ENCODE peak calls at places on chromosomes 11 and 22, in ten cellular contexts. One of them, this sample, is unnamed.

GRCh38 chr22:46481386-46481785 is 56.0 kb downstream of the CELSR1 start:
- DNase-seq in iris pigment epithelial cell: no peak
- DNase-seq in stimulated activated CD4-positive, alpha-beta T cell treated with anti-CD3 and anti-CD28 coated beads, Interleukin-4, amount 100 ng/mL, for 24 hours: no peak
- DNase-seq in MG63: no peak
- DNase-seq in stimulated activated CD8-positive, alpha-beta memory T cell treated with anti-CD3 and anti-CD28 coated beads, Interleukin-7, amount 100 ng/mL, for 4 hours: no peak
- DNase-seq in cardiac muscle cell: no peak
- DNase-seq in K562: no peak
- DNase-seq in cardiac fibroblast: no peak
- DNase-seq in psoas muscle: no peak
- DNase-seq in posterior vena cava: no peak
- DNase-seq in this sample: no peak

GRCh38 chr11:22304337-22304961 is 33.7 kb upstream of the SLC17A6 start:
- DNase-seq in iris pigment epithelial cell: peak
- DNase-seq in stimulated activated CD4-positive, alpha-beta T cell treated with anti-CD3 and anti-CD28 coated beads, Interleukin-4, amount 100 ng/mL, for 24 hours: no peak
- DNase-seq in MG63: no peak
- DNase-seq in stimulated activated CD8-positive, alpha-beta memory T cell treated with anti-CD3 and anti-CD28 coated beads, Interleukin-7, amount 100 ng/mL, for 4 hours: no peak
- DNase-seq in cardiac muscle cell: peak
- DNase-seq in K562: peak
- DNase-seq in cardiac fibroblast: peak
- DNase-seq in psoas muscle: no peak
- DNase-seq in posterior vena cava: no peak
- DNase-seq in this sample: peak

GRCh38 chr22:37340331-37341262 is 58.3 kb downstream of the CYTH4 start:
- DNase-seq in iris pigment epithelial cell: no peak
- DNase-seq in stimulated activated CD4-positive, alpha-beta T cell treated with anti-CD3 and anti-CD28 coated beads, Interleukin-4, amount 100 ng/mL, for 24 hours: no peak
- DNase-seq in MG63: no peak
- DNase-seq in stimulated activated CD8-positive, alpha-beta memory T cell treated with anti-CD3 and anti-CD28 coated beads, Interleukin-7, amount 100 ng/mL, for 4 hours: no peak
- DNase-seq in cardiac muscle cell: no peak
- DNase-seq in K562: no peak
- DNase-seq in cardiac fibroblast: no peak
- DNase-seq in psoas muscle: no peak
- DNase-seq in posterior vena cava: no peak
- DNase-seq in this sample: peak

GRCh38 chr11:85759915-85760314 is 51.0 kb downstream of the SYTL2 start:
- DNase-seq in iris pigment epithelial cell: peak
- DNase-seq in stimulated activated CD4-positive, alpha-beta T cell treated with anti-CD3 and anti-CD28 coated beads, Interleukin-4, amount 100 ng/mL, for 24 hours: no peak
- DNase-seq in MG63: peak
- DNase-seq in stimulated activated CD8-positive, alpha-beta memory T cell treated with anti-CD3 and anti-CD28 coated beads, Interleukin-7, amount 100 ng/mL, for 4 hours: no peak
- DNase-seq in cardiac muscle cell: peak
- DNase-seq in K562: no peak
- DNase-seq in cardiac fibroblast: peak
- DNase-seq in psoas muscle: no peak
- DNase-seq in posterior vena cava: no peak
- DNase-seq in this sample: no peak

GRCh38 chr22:36930041-36930935 is 16.9 kb downstream of the CSF2RB start:
- DNase-seq in iris pigment epithelial cell: no peak
- DNase-seq in stimulated activated CD4-positive, alpha-beta T cell treated with anti-CD3 and anti-CD28 coated beads, Interleukin-4, amount 100 ng/mL, for 24 hours: no peak
- DNase-seq in MG63: no peak
- DNase-seq in stimulated activated CD8-positive, alpha-beta memory T cell treated with anti-CD3 and anti-CD28 coated beads, Interleukin-7, amount 100 ng/mL, for 4 hours: no peak
- DNase-seq in cardiac muscle cell: no peak
- DNase-seq in K562: no peak
- DNase-seq in cardiac fibroblast: no peak
- DNase-seq in psoas muscle: no peak
- DNase-seq in posterior vena cava: no peak
- DNase-seq in this sample: no peak

GRCh38 chr11:19092850-19093249 is 24.1 kb upstream of the ZDHHC13 start:
- DNase-seq in iris pigment epithelial cell: no peak
- DNase-seq in stimulated activated CD4-positive, alpha-beta T cell treated with anti-CD3 and anti-CD28 coated beads, Interleukin-4, amount 100 ng/mL, for 24 hours: no peak
- DNase-seq in MG63: no peak
- DNase-seq in stimulated activated CD8-positive, alpha-beta memory T cell treated with anti-CD3 and anti-CD28 coated beads, Interleukin-7, amount 100 ng/mL, for 4 hours: no peak
- DNase-seq in cardiac muscle cell: no peak
- DNase-seq in K562: no peak
- DNase-seq in cardiac fibroblast: no peak
- DNase-seq in psoas muscle: no peak
- DNase-seq in posterior vena cava: no peak
- DNase-seq in this sample: no peak

GRCh38 chr11:126229782-126230540 is 18.4 kb downstream of the FAM118B start:
- DNase-seq in iris pigment epithelial cell: peak
- DNase-seq in stimulated activated CD4-positive, alpha-beta T cell treated with anti-CD3 and anti-CD28 coated beads, Interleukin-4, amount 100 ng/mL, for 24 hours: no peak
- DNase-seq in MG63: no peak
- DNase-seq in stimulated activated CD8-positive, alpha-beta memory T cell treated with anti-CD3 and anti-CD28 coated beads, Interleukin-7, amount 100 ng/mL, for 4 hours: no peak
- DNase-seq in cardiac muscle cell: peak
- DNase-seq in K562: no peak
- DNase-seq in cardiac fibroblast: peak
- DNase-seq in psoas muscle: no peak
- DNase-seq in posterior vena cava: no peak
- DNase-seq in this sample: no peak

GRCh38 chr11:61787928-61788491 is 4.4 kb downstream of the TMEM258 start:
- DNase-seq in iris pigment epithelial cell: peak
- DNase-seq in stimulated activated CD4-positive, alpha-beta T cell treated with anti-CD3 and anti-CD28 coated beads, Interleukin-4, amount 100 ng/mL, for 24 hours: no peak
- DNase-seq in MG63: peak
- DNase-seq in stimulated activated CD8-positive, alpha-beta memory T cell treated with anti-CD3 and anti-CD28 coated beads, Interleukin-7, amount 100 ng/mL, for 4 hours: no peak
- DNase-seq in cardiac muscle cell: peak
- DNase-seq in K562: peak
- DNase-seq in cardiac fibroblast: peak
- DNase-seq in psoas muscle: no peak
- DNase-seq in posterior vena cava: no peak
- DNase-seq in this sample: peak

GRCh38 chr22:45311033-45311531 is 1.3 kb downstream of the FAM118A start:
- DNase-seq in iris pigment epithelial cell: no peak
- DNase-seq in stimulated activated CD4-positive, alpha-beta T cell treated with anti-CD3 and anti-CD28 coated beads, Interleukin-4, amount 100 ng/mL, for 24 hours: no peak
- DNase-seq in MG63: no peak
- DNase-seq in stimulated activated CD8-positive, alpha-beta memory T cell treated with anti-CD3 and anti-CD28 coated beads, Interleukin-7, amount 100 ng/mL, for 4 hours: no peak
- DNase-seq in cardiac muscle cell: no peak
- DNase-seq in K562: no peak
- DNase-seq in cardiac fibroblast: no peak
- DNase-seq in psoas muscle: no peak
- DNase-seq in posterior vena cava: no peak
- DNase-seq in this sample: no peak

GRCh38 chr22:40216041-40216756 is 38.5 kb downstream of the TNRC6B start:
- DNase-seq in iris pigment epithelial cell: no peak
- DNase-seq in stimulated activated CD4-positive, alpha-beta T cell treated with anti-CD3 and anti-CD28 coated beads, Interleukin-4, amount 100 ng/mL, for 24 hours: peak
- DNase-seq in MG63: no peak
- DNase-seq in stimulated activated CD8-positive, alpha-beta memory T cell treated with anti-CD3 and anti-CD28 coated beads, Interleukin-7, amount 100 ng/mL, for 4 hours: no peak
- DNase-seq in cardiac muscle cell: no peak
- DNase-seq in K562: no peak
- DNase-seq in cardiac fibroblast: no peak
- DNase-seq in psoas muscle: no peak
- DNase-seq in posterior vena cava: no peak
- DNase-seq in this sample: peak

GRCh38 chr11:71474141-71474770 is 21.3 kb downstream of the NADSYN1 start:
- DNase-seq in iris pigment epithelial cell: no peak
- DNase-seq in stimulated activated CD4-positive, alpha-beta T cell treated with anti-CD3 and anti-CD28 coated beads, Interleukin-4, amount 100 ng/mL, for 24 hours: no peak
- DNase-seq in MG63: no peak
- DNase-seq in stimulated activated CD8-positive, alpha-beta memory T cell treated with anti-CD3 and anti-CD28 coated beads, Interleukin-7, amount 100 ng/mL, for 4 hours: no peak
- DNase-seq in cardiac muscle cell: no peak
- DNase-seq in K562: no peak
- DNase-seq in cardiac fibroblast: no peak
- DNase-seq in psoas muscle: no peak
- DNase-seq in posterior vena cava: peak
- DNase-seq in this sample: no peak

GRCh38 chr11:14583252-14584105 is 60.1 kb upstream of the PDE3B start:
- DNase-seq in iris pigment epithelial cell: no peak
- DNase-seq in stimulated activated CD4-positive, alpha-beta T cell treated with anti-CD3 and anti-CD28 coated beads, Interleukin-4, amount 100 ng/mL, for 24 hours: no peak
- DNase-seq in MG63: no peak
- DNase-seq in stimulated activated CD8-positive, alpha-beta memory T cell treated with anti-CD3 and anti-CD28 coated beads, Interleukin-7, amount 100 ng/mL, for 4 hours: no peak
- DNase-seq in cardiac muscle cell: peak
- DNase-seq in K562: no peak
- DNase-seq in cardiac fibroblast: peak
- DNase-seq in psoas muscle: no peak
- DNase-seq in posterior vena cava: no peak
- DNase-seq in this sample: no peak